ENCODE peak calls at places on chromosomes 1 and 21, in four cellular contexts. S is heart left ventricle, Y is lung, L is pancreas. B is an unnamed sample.

GRCh38 chr1:79497193-79497773 is 490.8 kb upstream of the ADGRL4 start:
- DNase-seq in S (no peak), Y (no peak), L (no peak), B (no peak)

GRCh38 chr21:32368386-32368785 is 24.4 kb downstream of the URB1 start:
- DNase-seq in Y (no peak), S (no peak), L (no peak), B (no peak)

GRCh38 chr1:108097057-108097456 is 103.1 kb downstream of the SLC25A24 start:
- DNase-seq in L (no peak), Y (no peak), S (no peak), B (no peak)

GRCh38 chr21:38883142-38883541 is 77.4 kb downstream of the ETS2 start:
- DNase-seq in S (no peak), L (no peak), Y (no peak), B (no peak)

GRCh38 chr1:173823776-173824314 is 628 bp upstream of the DARS2 start:
- DNase-seq in L (no peak), S (no peak), Y (no peak), B (no peak)

GRCh38 chr1:47030170-47030805 is 6.8 kb downstream of the CYP4X1 start:
- DNase-seq in Y (no peak), S (no peak), L (no peak), B (no peak)

GRCh38 chr1:204568576-204569206 is 52.5 kb downstream of the MDM4 start:
- DNase-seq in S (no peak), L (no peak), Y (no peak), B (peak)

GRCh38 chr1:18247151-18247550 is 139.6 kb downstream of the IGSF21 start:
- DNase-seq in S (no peak), Y (no peak), L (no peak), B (no peak)

GRCh38 chr1:14238472-14239059 is 359.9 kb upstream of the KAZN start:
- DNase-seq in L (peak), Y (peak), S (peak), B (peak)

GRCh38 chr21:38282921-38283320 is 26.1 kb downstream of the KCNJ15 start:
- DNase-seq in S (no peak), Y (no peak), L (no peak), B (no peak)

GRCh38 chr1:237383825-237384612 is 342.0 kb downstream of the RYR2 start:
- DNase-seq in Y (no peak), S (no peak), L (no peak), B (no peak)

GRCh38 chr1:17304155-17304826 is 3.7 kb upstream of the PADI4 start:
- DNase-seq in Y (no peak), S (no peak), L (no peak), B (no peak)

GRCh38 chr1:31859719-31860118 is 43.9 kb upstream of the SPOCD1 start:
- DNase-seq in Y (no peak), L (no peak), S (no peak), B (no peak)

GRCh38 chr1:160365325-160365724 is 1.5 kb upstream of the NHLH1 start:
- DNase-seq in S (no peak), L (no peak), Y (no peak), B (no peak)

GRCh38 chr21:14875186-14875585 is 189.6 kb downstream of the NRIP1 start:
- DNase-seq in L (no peak), Y (no peak), S (no peak), B (no peak)

GRCh38 chr1:219477861-219478260 is 135.0 kb downstream of the ZC3H11B start:
- DNase-seq in S (no peak), L (no peak), Y (no peak), B (no peak)

GRCh38 chr1:215833936-215834729 is 267.0 kb downstream of the KCTD3 start:
- DNase-seq in S (no peak), Y (no peak), L (no peak), B (no peak)

GRCh38 chr1:78101514-78101913 is 55.7 kb downstream of the GIPC2 start:
- DNase-seq in L (peak), Y (peak), S (peak), B (peak)

GRCh38 chr21:38833122-38833521 is 27.4 kb downstream of the ETS2 start:
- DNase-seq in L (no peak), S (no peak), Y (no peak), B (no peak)

GRCh38 chr21:16794944-16795343 is 717.9 kb upstream of the CXADR start:
- DNase-seq in Y (no peak), L (no peak), S (no peak), B (no peak)

GRCh38 chr1:182599339-182599738 is 4.8 kb downstream of the RGS16 start:
- DNase-seq in L (no peak), S (no peak), Y (no peak), B (no peak)

GRCh38 chr1:199403421-199404116 is 623.9 kb upstream of the NR5A2 start:
- DNase-seq in S (no peak), L (no peak), Y (no peak), B (no peak)

GRCh38 chr1:217747156-217747769 is 116.1 kb downstream of the SPATA17 start:
- DNase-seq in Y (no peak), L (no peak), S (no peak), B (no peak)

GRCh38 chr1:221509575-221510360 is 232.1 kb downstream of the DUSP10 start:
- DNase-seq in S (no peak), Y (no peak), L (no peak), B (no peak)

GRCh38 chr21:31594279-31594678 is 65.2 kb upstream of the SOD1 start:
- DNase-seq in S (no peak), L (no peak), Y (no peak), B (no peak)

GRCh38 chr1:176225911-176226310 is 18.8 kb upstream of the COP1 start:
- DNase-seq in Y (no peak), S (no peak), L (no peak), B (peak)

GRCh38 chr1:201011616-201012015 is 11.9 kb downstream of the KIF21B start:
- DNase-seq in L (no peak), Y (no peak), S (no peak), B (no peak)

GRCh38 chr1:39110882-39111281 is 84.7 kb downstream of the NDUFS5 start:
- DNase-seq in S (no peak), Y (no peak), L (no peak), B (no peak)

GRCh38 chr1:10686404-10687040 is 109.9 kb downstream of the CASZ1 start:
- DNase-seq in L (peak), S (no peak), Y (no peak), B (peak)

GRCh38 chr1:32695098-32695904 is 7.3 kb downstream of the SYNC start:
- DNase-seq in Y (peak), L (peak), S (peak), B (peak)

GRCh38 chr1:109248797-109249629 is at the start of gene CELSR2:
- DNase-seq in S (peak), L (peak), Y (peak), B (peak)

GRCh38 chr1:72434070-72434469 is 151.7 kb upstream of the NEGR1 start:
- DNase-seq in Y (no peak), L (no peak), S (no peak), B (no peak)

GRCh38 chr1:228416217-228416971 is at the start of gene TRIM17:
- DNase-seq in Y (peak), S (no peak), L (peak), B (peak)
- H3K4me3 ChIP-seq in Y (no peak), S (peak), L (peak), B (no peak)

GRCh38 chr1:155136728-155137127 is 1.1 kb downstream of the SLC50A1 start:
- DNase-seq in S (no peak), Y (no peak), L (peak), B (no peak)
- H3K4me3 ChIP-seq in S (peak), Y (no peak), L (peak), B (no peak)

DNA sequence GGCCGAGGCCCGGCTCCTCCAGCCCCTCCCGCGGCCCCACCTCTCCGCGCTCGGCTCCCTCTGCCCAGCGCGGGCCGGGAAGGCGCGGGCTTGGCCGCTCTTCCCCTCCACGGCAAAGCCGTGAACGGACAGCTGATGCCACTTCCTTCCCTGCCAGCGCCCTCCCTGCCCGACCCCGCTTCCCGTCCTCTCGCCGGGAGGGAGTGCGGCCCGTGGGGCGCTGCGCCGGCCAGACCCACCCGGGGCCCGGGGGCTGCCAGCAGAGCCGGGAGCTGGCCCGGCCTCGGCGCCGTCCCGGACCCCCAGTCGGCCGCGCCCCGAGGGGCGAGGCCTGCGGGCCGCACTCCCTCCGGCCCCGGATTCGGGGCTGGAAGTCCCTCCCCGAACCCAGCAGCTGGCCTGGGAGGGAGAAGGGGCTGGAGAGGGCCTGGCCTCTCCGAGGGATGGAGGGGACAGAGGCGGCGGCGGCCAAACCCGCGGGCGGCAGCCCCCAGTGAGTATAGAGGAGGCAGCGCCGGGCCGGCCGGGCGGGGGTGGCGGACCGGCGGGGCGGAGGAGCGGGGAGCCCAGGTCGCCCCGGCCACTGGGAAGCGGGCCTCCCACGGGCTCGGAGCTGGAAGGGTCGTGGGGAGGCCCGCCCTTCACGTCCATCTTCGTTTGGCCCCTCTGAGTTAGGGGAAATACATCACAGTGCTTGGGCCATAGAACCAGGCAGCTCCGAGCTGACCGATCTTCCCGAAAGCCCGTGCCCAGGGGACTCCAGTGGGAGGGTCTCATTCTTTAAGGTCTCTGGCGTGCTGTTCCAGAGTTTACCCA is at the start of gene KIAA1614:
- DNase-seq in Y (no peak), S (peak), L (no peak), B (peak)
- H3K4me3 ChIP-seq in Y (peak), S (peak), L (peak), B (peak)

DNA sequence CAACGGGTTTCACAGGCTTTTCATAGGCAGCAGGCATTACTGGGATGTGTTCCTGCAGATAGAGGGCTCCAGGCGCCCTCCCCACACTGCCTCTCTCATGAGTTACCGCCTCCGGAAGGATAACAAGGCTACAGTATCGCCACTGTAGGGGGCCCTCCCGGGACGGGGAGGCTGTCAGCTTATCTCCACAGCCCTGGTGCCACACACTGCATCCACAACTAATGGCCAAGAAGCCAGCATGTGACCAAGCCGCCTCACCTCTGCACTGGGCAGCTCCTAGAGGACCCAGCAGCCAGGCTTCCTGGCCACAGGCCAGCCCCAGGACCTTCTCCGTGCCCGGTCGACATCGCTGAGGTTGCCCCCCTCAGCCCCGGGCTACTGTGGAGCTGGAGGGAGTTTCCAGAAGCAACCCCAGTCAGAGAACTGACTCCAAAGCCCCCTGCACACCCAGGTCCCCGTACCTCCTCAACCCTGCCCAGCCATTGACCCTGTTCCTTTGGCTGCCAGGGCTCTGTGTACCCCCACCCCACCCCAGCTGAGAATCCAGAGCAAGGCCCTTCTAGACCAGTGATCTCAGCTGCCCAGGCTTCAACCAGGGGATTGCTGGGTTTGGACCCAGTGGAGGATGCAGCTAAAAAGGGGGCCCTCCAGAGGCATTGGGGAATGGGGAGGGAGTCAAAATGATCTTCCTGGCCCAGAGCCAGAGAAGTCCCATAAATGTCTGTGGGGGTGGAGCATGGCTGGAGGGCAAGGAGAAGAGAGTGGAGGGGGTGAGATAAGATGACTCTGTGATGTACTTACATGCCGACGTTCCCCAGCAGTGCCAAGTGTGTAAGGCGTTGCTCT is 45.0 kb downstream of the NEK2 start:
- DNase-seq in Y (no peak), L (no peak), S (peak), B (no peak)
- H3K4me3 ChIP-seq in Y (no peak), L (no peak), S (peak), B (no peak)

DNA sequence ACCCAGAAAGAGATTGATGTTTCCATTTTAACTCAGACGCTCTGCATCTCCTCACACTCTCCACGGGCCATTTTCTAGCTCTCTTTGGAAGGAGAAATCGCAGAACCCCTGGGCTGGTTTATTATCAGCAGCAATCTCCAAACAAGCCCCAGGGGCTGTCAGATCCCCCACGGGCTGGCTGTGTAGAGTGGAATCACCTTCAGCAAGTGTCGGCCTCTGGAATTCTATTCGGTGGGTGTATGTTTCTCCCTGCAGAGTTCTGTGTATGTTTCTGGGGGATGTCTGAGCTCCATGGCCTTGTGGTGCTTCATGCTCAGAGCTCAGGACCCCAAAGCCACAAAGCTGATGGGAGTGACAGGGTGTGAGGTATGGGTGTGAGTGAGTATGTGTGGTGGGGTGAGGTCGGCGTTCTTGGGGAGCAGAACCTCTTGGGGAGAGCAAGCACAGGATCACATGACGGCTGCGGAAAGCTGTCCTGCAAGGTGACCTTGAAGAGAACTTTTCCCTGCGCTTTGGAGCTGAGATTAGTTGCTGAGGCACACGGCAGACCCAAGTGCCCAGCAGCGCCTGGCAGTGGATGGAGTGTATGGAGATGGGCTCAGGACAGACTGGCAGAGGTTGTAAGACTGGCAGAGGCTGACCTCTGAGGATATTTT is 489 bp downstream of the ACOT11 start:
- DNase-seq in L (no peak), S (peak), Y (no peak), B (peak)
- H3K4me3 ChIP-seq in L (no peak), S (peak), Y (no peak), B (peak)

DNA sequence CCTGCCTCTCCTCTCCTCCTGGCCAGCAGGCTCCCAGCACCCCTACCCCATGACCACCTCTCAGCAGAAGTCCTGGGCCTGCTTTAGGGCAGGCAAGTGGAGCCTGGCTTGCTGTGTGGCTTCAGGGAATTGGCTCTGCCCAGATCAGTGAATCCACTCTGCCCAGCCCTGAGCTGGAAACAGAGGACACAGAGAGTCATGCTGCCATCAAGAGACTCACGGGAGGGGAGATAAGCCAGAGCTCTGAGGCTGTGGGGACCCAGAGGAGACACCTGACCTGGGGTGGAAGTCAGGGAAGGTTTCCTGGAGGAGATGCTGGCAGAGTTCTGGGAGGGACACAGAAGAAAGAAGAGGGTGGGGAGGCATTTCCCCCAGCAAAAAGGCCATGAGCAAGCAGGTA is 54.2 kb downstream of the GLIS1 start:
- DNase-seq in Y (no peak), S (no peak), L (no peak), B (no peak)
- H3K4me3 ChIP-seq in Y (no peak), S (no peak), L (no peak), B (no peak)

GRCh38 chr1:45686081-45687013 is at the start of gene GPBP1L1:
- DNase-seq in S (peak), Y (peak), L (peak), B (peak)

GRCh38 chr1:45685308-45686080 is 839 bp downstream of the GPBP1L1 start:
- DNase-seq in Y (no peak), S (no peak), L (no peak), B (no peak)

GRCh38 chr1:45684402-45684801 is 1.9 kb downstream of the GPBP1L1 start:
- DNase-seq in L (no peak), S (no peak), Y (no peak), B (no peak)

GRCh38 chr1:45679123-45679522 is 7.2 kb downstream of the GPBP1L1 start:
- DNase-seq in L (no peak), S (no peak), Y (no peak), B (peak)

GRCh38 chr1:45682942-45683341 is 3.4 kb downstream of the GPBP1L1 start:
- DNase-seq in L (no peak), S (no peak), Y (no peak), B (no peak)
- H3K4me3 ChIP-seq in L (no peak), S (no peak), Y (no peak), B (no peak)

GRCh38 chr1:89946532-89946931 is 48.4 kb upstream of the ZNF326 start:
- DNase-seq in Y (no peak), S (no peak), L (no peak), B (no peak)

GRCh38 chr1:89945852-89946476 is 48.9 kb upstream of the ZNF326 start:
- DNase-seq in Y (no peak), S (no peak), L (no peak), B (no peak)

GRCh38 chr1:89942825-89943658 is 51.9 kb upstream of the ZNF326 start:
- DNase-seq in L (no peak), Y (no peak), S (no peak), B (no peak)

GRCh38 chr1:89942014-89942413 is 52.9 kb upstream of the ZNF326 start:
- DNase-seq in S (no peak), Y (no peak), L (no peak), B (no peak)

DNA sequence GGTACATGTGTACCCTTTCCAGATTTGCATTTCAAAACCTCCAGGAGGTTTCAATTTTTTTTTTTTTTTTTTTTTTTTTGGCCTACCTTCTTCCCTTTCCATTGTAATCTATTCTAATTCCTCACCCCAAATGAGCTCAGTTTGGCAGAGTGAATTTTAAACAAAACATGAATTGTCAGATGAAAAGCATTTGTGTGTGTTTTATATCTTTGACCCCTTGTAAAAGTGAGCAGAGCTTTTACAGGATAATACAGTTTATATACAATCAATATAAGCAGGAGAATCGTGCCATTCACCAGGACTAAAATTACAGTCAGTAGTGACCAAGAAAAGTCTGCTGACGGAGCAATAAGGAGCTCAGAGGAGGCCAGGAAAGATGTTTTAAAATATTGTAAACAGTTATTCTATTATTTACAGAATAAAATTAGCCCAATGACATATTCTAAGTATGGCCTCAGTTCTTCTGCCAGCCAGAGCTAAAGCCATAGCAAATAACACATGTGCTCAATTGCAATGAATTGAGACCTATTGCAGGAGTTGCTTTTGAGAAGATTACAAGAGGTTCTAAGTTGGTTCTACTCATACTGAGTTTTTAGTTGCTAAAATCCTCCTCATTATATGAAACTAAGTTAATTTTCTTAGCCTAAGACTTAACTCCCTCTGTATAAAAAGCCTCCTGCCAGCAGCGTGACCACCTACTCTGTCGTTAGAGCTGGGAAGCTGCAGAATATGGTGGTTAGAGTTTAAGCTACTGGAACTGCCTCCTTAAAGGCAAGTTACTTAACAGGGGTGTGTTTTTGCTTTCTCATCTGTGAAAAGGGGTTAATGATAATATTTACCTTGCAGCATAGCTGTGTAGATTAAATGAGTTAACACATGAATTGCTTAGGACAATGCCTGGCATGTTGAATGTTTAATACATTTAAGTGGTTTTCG is 50.8 kb upstream of the ZNF326 start:
- DNase-seq in S (no peak), Y (no peak), L (no peak), B (no peak)
- H3K4me3 ChIP-seq in S (no peak), Y (no peak), L (no peak), B (no peak)

GRCh38 chr1:115138973-115139372 is 49.7 kb upstream of the TSPAN2 start:
- DNase-seq in L (peak), S (peak), Y (peak), B (peak)
- H3K4me3 ChIP-seq in L (no peak), S (no peak), Y (no peak), B (no peak)

B was measured in thyroid gland.